ENCODE peak calls at places on chromosomes 3 and 15, in seven cellular contexts. V is psoas muscle, L is fibroblast of the aortic adventitia, R is GM12865, Y is foreskin fibroblast, H is RWPE2, I is AG10803. C is an unnamed sample.

GRCh38 chr15:88472225-88472624 is 4.7 kb downstream of the MRPS11 start:
- DNase-seq in R (peak), I (no peak), H (no peak), L (no peak), V (no peak), Y (no peak), C (peak)

GRCh38 chr3:123586131-123586530 is 1.3 kb upstream of the HACD2 start:
- DNase-seq in Y (peak), V (no peak), R (peak), L (peak), H (peak), I (peak), C (no peak)

GRCh38 chr3:65785065-65785645 is 253.6 kb downstream of the MAGI1 start:
- DNase-seq in I (peak), R (peak), H (no peak), L (peak), V (no peak), Y (peak), C (peak)

GRCh38 chr15:78407889-78408640 is 30.0 kb upstream of the IREB2 start:
- DNase-seq in H (no peak), I (no peak), R (no peak), V (no peak), L (no peak), Y (no peak), C (no peak)

GRCh38 chr3:66456711-66457173 is 44.1 kb downstream of the LRIG1 start:
- DNase-seq in H (no peak), V (peak), L (no peak), Y (no peak), R (no peak), I (peak), C (no peak)

GRCh38 chr3:63684081-63684480 is 31.6 kb downstream of the SNTN start:
- DNase-seq in R (no peak), Y (no peak), H (no peak), V (no peak), I (no peak), L (no peak), C (no peak)

GRCh38 chr3:196569003-196569516 is 600 bp downstream of the FBXO45 start:
- DNase-seq in H (peak), V (no peak), I (peak), L (peak), Y (peak), R (peak), C (peak)

GRCh38 chr15:96544162-96544756 is 213.8 kb downstream of the NR2F2 start:
- DNase-seq in I (no peak), V (no peak), Y (no peak), R (no peak), H (no peak), L (no peak), C (no peak)

GRCh38 chr3:114409291-114409690 is 115.5 kb downstream of the TIGIT start:
- DNase-seq in Y (no peak), R (no peak), V (no peak), I (no peak), H (no peak), L (no peak), C (no peak)

GRCh38 chr15:77496710-77497107 is 76.0 kb downstream of the HMG20A start:
- DNase-seq in H (peak), V (peak), I (peak), Y (peak), L (peak), R (peak), C (peak)

GRCh38 chr3:156646958-156647357 is 27.4 kb upstream of the TIPARP start:
- DNase-seq in V (no peak), Y (no peak), I (no peak), L (no peak), R (no peak), H (no peak), C (no peak)

GRCh38 chr3:188257384-188257961 is 103.5 kb downstream of the LPP start:
- DNase-seq in Y (no peak), I (no peak), R (no peak), L (no peak), H (no peak), V (no peak), C (no peak)

GRCh38 chr3:16305121-16305541 is 40.1 kb downstream of the OXNAD1 start:
- DNase-seq in Y (no peak), R (peak), I (no peak), L (no peak), H (no peak), V (no peak), C (no peak)

GRCh38 chr15:101773496-101774100 is 29.7 kb upstream of the OR4F6 start:
- DNase-seq in R (peak), I (no peak), V (no peak), L (no peak), H (no peak), Y (no peak), C (no peak)

GRCh38 chr15:42010434-42010833 is 10.4 kb downstream of the PLA2G4E start:
- DNase-seq in R (peak), I (no peak), Y (no peak), V (no peak), L (no peak), H (no peak), C (peak)

GRCh38 chr15:41331281-41331680 is 1.1 kb downstream of the OIP5 start:
- DNase-seq in L (no peak), V (no peak), I (no peak), Y (no peak), H (no peak), R (no peak), C (no peak)

GRCh38 chr3:69120879-69121464 is 1.4 kb downstream of the LMOD3 start:
- DNase-seq in R (peak), I (peak), H (no peak), V (peak), L (peak), Y (peak), C (peak)

GRCh38 chr15:41024141-41024540 is 70.9 kb downstream of the CHAC1 start:
- DNase-seq in L (peak), H (no peak), I (peak), R (no peak), V (no peak), Y (peak), C (no peak)

GRCh38 chr15:77507911-77508310 is 87.2 kb downstream of the HMG20A start:
- DNase-seq in Y (peak), V (no peak), H (no peak), L (peak), I (peak), R (no peak), C (peak)

GRCh38 chr3:183339461-183340086 is 86.5 kb downstream of the B3GNT5 start:
- DNase-seq in V (no peak), H (no peak), R (no peak), L (no peak), Y (no peak), I (no peak), C (no peak)

DNA sequence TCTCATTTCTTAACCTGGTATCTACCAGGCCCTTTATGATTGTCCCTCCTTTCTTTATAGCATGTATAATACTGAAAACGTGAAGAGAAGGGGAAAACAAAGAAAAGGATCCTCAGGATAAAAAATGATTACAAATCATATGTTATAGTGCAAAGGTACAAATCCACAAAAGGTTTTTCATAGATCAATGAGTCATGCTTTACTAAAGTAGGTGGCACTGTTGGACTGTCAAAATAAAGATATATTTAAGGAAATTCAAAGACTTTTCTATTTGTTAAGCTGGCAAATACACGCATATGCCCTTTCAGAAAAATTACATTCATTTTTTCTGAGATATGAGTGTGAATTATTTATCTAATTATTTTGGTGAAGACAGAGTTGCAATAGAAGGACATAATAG is 151.6 kb downstream of the CADM2 start:
- DNase-seq in H (no peak), V (no peak), Y (no peak), I (no peak), L (no peak), R (no peak), C (no peak)
- TF ChIP-seq CTCF in H (peak), V (no peak), Y (no peak), I (no peak), L (no peak), R (no peak), C (no peak)

DNA sequence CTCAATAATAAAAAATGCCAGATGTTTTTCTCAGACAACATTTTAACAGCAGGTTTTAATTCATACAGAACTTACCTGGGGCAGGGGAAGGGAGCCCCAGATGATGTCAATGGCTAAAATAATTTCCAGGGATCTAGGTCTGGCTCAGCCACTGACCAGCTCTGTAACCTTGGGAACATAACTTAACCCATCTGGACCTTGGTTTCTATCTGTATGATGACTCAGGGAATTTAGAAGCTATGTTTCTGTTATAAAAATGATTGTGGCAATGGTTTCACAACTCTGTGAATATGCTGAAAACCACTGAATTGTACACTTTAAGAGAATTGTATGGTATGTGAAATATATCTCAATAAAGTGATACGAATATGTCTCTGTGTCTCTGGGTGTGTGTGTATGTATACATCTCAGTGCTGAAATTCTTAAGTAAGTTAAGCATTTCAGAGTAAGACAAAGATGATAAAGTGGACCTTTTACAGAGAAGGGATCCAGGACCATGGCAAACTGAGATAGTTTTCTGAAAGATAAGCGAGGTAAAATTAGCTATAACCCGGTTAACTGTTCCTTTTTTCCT is 2.9 kb downstream of the SH3GL3 start:
- DNase-seq in I (peak), R (no peak), V (no peak), Y (peak), L (peak), H (no peak), C (no peak)
- TF ChIP-seq CTCF in I (no peak), R (no peak), V (no peak), Y (no peak), L (no peak), H (no peak), C (no peak)

GRCh38 chr3:45946307-45946706 is 3.0 kb downstream of the CXCR6 start:
- DNase-seq in I (peak), Y (no peak), R (no peak), L (no peak), V (no peak), H (no peak), C (no peak)
- TF ChIP-seq CTCF in I (peak), Y (no peak), R (no peak), L (no peak), V (no peak), H (no peak), C (peak)

GRCh38 chr3:36957072-36957471 is 12.2 kb upstream of the TRANK1 start:
- DNase-seq in L (no peak), Y (no peak), I (no peak), R (no peak), H (no peak), V (no peak), C (no peak)
- TF ChIP-seq CTCF in L (no peak), Y (no peak), I (no peak), R (peak), H (no peak), V (no peak), C (peak)

GRCh38 chr3:55013145-55013544 is 85.3 kb upstream of the LRTM1 start:
- DNase-seq in Y (no peak), R (no peak), L (peak), I (peak), V (no peak), H (no peak), C (no peak)
- TF ChIP-seq CTCF in Y (no peak), R (no peak), L (peak), I (peak), V (no peak), H (no peak), C (no peak)

GRCh38 chr3:47381317-47382157 is 716 bp downstream of the PTPN23 start:
- DNase-seq in H (peak), I (peak), L (peak), Y (peak), V (peak), R (peak), C (peak)
- TF ChIP-seq CTCF in H (no peak), I (no peak), L (no peak), Y (no peak), V (no peak), R (no peak), C (no peak)

DNA sequence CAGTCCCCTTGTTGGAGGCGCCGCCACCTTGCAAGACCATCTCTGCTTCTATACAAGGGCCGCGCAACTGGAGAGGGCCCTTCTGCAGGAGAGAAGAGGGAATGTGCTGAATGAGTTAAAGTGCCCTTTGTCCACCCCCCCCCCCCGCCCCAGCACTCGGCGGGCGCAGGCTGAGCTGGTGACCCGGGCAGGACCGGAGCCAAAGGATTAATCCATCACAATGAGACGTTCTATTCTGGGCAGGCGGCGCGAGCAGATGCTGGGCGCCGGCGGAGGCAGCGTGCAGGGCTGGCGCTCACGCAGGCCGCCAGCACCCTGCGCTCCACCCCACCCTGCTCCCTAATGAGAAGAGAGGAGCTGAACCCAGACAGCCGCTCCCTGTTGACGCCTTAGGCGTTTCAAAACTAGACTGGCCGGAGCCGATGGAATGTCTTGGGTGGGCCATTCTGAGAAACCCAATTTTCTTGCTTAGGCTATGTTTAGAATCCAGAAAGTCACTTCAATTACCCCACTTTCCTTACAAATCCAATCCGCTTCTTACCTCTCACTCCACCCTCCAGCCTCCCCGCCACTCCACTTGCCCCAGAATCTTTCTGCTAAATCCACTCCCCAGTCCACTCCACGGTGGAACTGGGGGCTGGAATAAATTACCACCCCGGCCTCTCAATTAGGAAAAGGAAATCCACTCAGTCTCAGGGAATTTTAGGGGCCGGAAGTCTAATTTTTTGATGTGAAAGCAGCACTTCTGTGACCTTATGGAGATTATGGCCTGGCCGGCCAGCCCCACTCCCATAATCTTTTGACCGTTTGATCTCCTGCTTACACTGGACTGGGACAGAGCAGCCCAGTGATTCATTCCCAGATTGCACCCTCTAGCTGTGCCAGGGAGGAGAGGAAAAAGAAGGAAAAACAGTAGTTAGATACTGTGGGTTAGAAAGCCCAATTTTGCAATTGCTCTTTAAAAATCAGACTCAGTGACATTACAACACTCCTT is 32.7 kb downstream of the GJD2 start:
- DNase-seq in Y (peak), V (peak), H (peak), L (peak), I (peak), R (peak), C (peak)
- TF ChIP-seq CTCF in Y (peak), V (no peak), H (peak), L (peak), I (peak), R (no peak), C (no peak)

GRCh38 chr15:67504061-67504460 is 16.9 kb upstream of the C15orf61 start:
- DNase-seq in I (peak), Y (peak), L (no peak), H (no peak), V (no peak), R (no peak), C (no peak)

GRCh38 chr15:67505675-67506572 is 15.0 kb upstream of the C15orf61 start:
- DNase-seq in R (peak), H (no peak), L (no peak), V (no peak), Y (no peak), I (no peak), C (no peak)

GRCh38 chr15:67501836-67502461 is 19.0 kb upstream of the C15orf61 start:
- DNase-seq in R (no peak), L (no peak), Y (no peak), I (no peak), V (no peak), H (no peak), C (no peak)

GRCh38 chr15:67504796-67505195 is 16.1 kb upstream of the C15orf61 start:
- DNase-seq in H (no peak), Y (peak), L (peak), I (peak), V (no peak), R (peak), C (no peak)

DNA sequence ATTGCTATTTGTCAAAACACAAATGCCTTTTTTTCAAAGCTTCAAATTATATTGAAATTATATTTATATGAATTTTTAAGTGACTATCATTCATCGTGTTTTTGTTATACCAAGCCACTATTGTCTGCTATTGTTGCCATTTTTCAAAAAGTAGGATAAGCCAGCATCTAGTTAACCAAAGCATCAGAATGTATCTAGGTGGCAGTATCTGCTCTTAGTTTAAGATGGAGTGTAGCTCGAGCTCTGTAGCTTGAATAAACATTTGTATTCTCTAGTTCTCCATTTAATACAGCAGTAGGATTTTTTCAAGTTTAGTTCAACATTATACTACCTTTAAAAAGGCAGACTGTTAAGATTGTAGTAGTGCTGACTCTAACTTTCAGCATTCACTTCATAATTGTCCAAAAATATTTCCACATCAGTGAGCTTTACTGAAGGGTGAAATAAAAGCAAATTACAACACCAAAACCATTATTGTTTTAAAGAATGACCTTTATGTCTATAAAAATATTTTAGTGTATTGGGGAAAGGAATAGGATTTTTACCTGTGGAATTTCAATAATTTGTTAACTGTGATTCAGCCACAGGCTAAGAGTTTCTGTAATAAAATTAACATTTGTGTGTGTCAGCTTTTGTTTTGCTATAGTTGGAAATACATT is 19.6 kb upstream of the C15orf61 start:
- DNase-seq in Y (peak), L (peak), I (peak), H (no peak), R (peak), V (no peak), C (peak)
- TF ChIP-seq CTCF in Y (peak), L (peak), I (peak), H (peak), R (no peak), V (peak), C (peak)

GRCh38 chr3:4947028-4947427 is 32.2 kb upstream of the BHLHE40 start:
- DNase-seq in H (no peak), I (no peak), Y (no peak), R (no peak), L (no peak), V (no peak), C (no peak)

GRCh38 chr3:4939276-4939675 is 40.0 kb upstream of the BHLHE40 start:
- DNase-seq in Y (no peak), R (no peak), V (no peak), I (no peak), L (no peak), H (no peak), C (no peak)

GRCh38 chr3:4945318-4945717 is 33.9 kb upstream of the BHLHE40 start:
- DNase-seq in L (no peak), H (no peak), R (no peak), Y (no peak), I (no peak), V (no peak), C (no peak)

GRCh38 chr3:4940985-4941384 is 38.3 kb upstream of the BHLHE40 start:
- DNase-seq in H (no peak), V (no peak), I (no peak), L (no peak), R (no peak), Y (no peak), C (no peak)

GRCh38 chr3:4943553-4943952 is 35.7 kb upstream of the BHLHE40 start:
- DNase-seq in L (no peak), H (no peak), R (no peak), Y (no peak), I (no peak), V (no peak), C (no peak)
- TF ChIP-seq CTCF in L (peak), H (peak), R (peak), Y (peak), I (peak), V (no peak), C (no peak)